ENCODE peak calls at places on chromosomes 7 and 10, in four cellular contexts. J is endothelial cell of umbilical vein, A is right lobe of liver, E is spleen. T is an unnamed sample.

GRCh38 chr7:141133646-141134045 is 59.8 kb downstream of the TMEM178B start:
- DNase-seq in J (no peak), A (no peak), E (no peak), T (no peak)

GRCh38 chr10:44012921-44013320 is 364.2 kb upstream of the ZNF32 start:
- DNase-seq in J (no peak), A (no peak), E (no peak), T (no peak)

GRCh38 chr10:43925793-43926192 is 277.1 kb upstream of the ZNF32 start:
- DNase-seq in J (no peak), A (no peak), E (no peak), T (no peak)

GRCh38 chr10:73894245-73894971 is 16.5 kb upstream of the PLAU start:
- DNase-seq in J (peak), A (no peak), E (no peak), T (peak)

GRCh38 chr7:157004050-157004838 is 6.2 kb downstream of the MNX1 start:
- DNase-seq in J (peak), A (no peak), E (peak), T (peak)

GRCh38 chr7:134355925-134356324 is 39.2 kb upstream of the SLC35B4 start:
- DNase-seq in J (peak), A (peak), E (no peak), T (no peak)

GRCh38 chr10:90148121-90148855 is 446.9 kb downstream of the KIF20B start:
- DNase-seq in J (peak), A (no peak), E (no peak), T (no peak)

GRCh38 chr7:71186535-71186934 is 54.6 kb downstream of the GALNT17 start:
- DNase-seq in J (no peak), A (no peak), E (no peak), T (no peak)

GRCh38 chr10:60913091-60913490 is 30.9 kb downstream of the RHOBTB1 start:
- DNase-seq in J (no peak), A (no peak), E (no peak), T (no peak)

GRCh38 chr7:94605031-94605430 is 50.9 kb downstream of the SGCE start:
- DNase-seq in J (no peak), A (no peak), E (no peak), T (no peak)

GRCh38 chr10:98365698-98366530 is 49.1 kb downstream of the PYROXD2 start:
- DNase-seq in J (no peak), A (no peak), E (no peak), T (no peak)

GRCh38 chr10:79063661-79064490 is 4.9 kb upstream of the ZMIZ1 start:
- DNase-seq in J (no peak), A (no peak), E (peak), T (no peak)

GRCh38 chr10:104259456-104259855 is 4.8 kb downstream of the GSTO1 start:
- DNase-seq in J (peak), A (no peak), E (no peak), T (no peak)
- TF ChIP-seq POLR2A in J (no peak), A (no peak), E (no peak), T (peak)

GRCh38 chr10:21372651-21373410 is 152.7 kb downstream of the SKIDA1 start:
- DNase-seq in J (peak), A (no peak), E (no peak), T (peak)
- TF ChIP-seq POLR2A in J (no peak), A (no peak), E (no peak), T (no peak)

GRCh38 chr10:101415884-101416283 is 61.9 kb downstream of the BTRC start:
- DNase-seq in J (no peak), A (no peak), E (no peak), T (no peak)
- TF ChIP-seq POLR2A in J (no peak), A (no peak), E (no peak), T (no peak)

GRCh38 chr10:782751-783648 is 93.5 kb upstream of the DIP2C start:
- DNase-seq in J (no peak), A (peak), E (peak), T (no peak)

GRCh38 chr10:785539-786214 is 96.2 kb upstream of the DIP2C start:
- DNase-seq in J (no peak), A (peak), E (no peak), T (no peak)

GRCh38 chr10:784377-784758 is 94.9 kb upstream of the DIP2C start:
- DNase-seq in J (no peak), A (peak), E (peak), T (no peak)

GRCh38 chr10:786666-787512 is 97.4 kb upstream of the DIP2C start:
- DNase-seq in J (no peak), A (peak), E (no peak), T (no peak)

DNA sequence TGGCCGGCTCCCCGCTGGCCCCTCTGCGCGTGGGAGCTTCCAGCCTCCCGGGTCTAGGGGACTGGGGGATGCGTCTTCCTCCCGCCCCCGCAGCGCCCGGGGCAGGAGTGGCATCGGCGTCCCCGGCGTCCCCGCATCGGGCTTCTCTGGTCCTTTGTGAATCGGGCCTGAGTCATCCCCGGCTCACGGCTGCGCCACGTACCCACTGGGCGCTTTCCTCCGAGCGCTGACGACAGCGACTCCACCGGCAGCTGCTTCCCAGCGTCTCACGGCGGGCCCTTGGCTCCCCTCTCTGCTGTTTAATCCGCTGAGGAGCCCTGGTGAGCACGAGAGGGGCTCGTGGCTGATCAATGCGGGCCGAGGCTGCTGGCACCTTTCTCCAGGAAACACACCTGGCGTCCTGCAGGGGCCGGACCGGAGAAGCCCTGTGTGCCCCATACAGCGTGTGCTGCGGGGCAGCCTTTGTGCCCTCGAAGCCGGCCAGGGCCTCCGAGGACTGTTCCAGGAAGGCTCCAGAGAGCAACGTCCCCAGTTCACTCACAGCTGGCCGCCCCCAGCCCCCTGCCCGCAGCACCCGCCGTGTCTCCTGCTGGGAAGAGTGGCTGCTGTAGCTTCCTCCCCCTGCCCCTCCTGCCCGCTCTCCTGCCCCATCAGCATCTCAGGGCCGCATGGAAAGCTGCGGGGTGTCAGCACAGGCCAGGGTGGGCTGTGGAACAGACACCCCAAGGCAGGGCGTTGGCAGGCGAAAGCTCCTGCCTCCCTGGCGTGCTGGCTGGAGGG is 95.5 kb upstream of the DIP2C start:
- DNase-seq in J (peak), A (peak), E (peak), T (peak)
- TF ChIP-seq POLR2A in J (no peak), A (no peak), E (no peak), T (no peak)

GRCh38 chr7:30180718-30181117 is 45.9 kb downstream of the MTURN start:
- DNase-seq in J (no peak), A (no peak), E (no peak), T (no peak)

GRCh38 chr7:30181211-30181610 is 46.4 kb downstream of the MTURN start:
- DNase-seq in J (no peak), A (no peak), E (no peak), T (no peak)

GRCh38 chr7:30176463-30177090 is 41.8 kb downstream of the MTURN start:
- DNase-seq in J (no peak), A (no peak), E (no peak), T (peak)

GRCh38 chr7:30177186-30177585 is 42.4 kb downstream of the MTURN start:
- DNase-seq in J (no peak), A (no peak), E (no peak), T (no peak)

GRCh38 chr7:30179016-30179436 is 44.2 kb downstream of the MTURN start:
- DNase-seq in J (no peak), A (no peak), E (no peak), T (no peak)
- TF ChIP-seq POLR2A in J (no peak), A (no peak), E (no peak), T (no peak)

GRCh38 chr10:108592926-108593325 is 1330.4 kb downstream of the XPNPEP1 start:
- DNase-seq in J (no peak), A (no peak), E (no peak), T (no peak)

GRCh38 chr10:108586424-108586823 is 1336.9 kb downstream of the XPNPEP1 start:
- DNase-seq in J (no peak), A (no peak), E (no peak), T (no peak)

GRCh38 chr10:108597031-108597430 is 1326.3 kb downstream of the XPNPEP1 start:
- DNase-seq in J (no peak), A (no peak), E (no peak), T (no peak)

GRCh38 chr10:108591417-108591816 is 1331.9 kb downstream of the XPNPEP1 start:
- DNase-seq in J (no peak), A (no peak), E (no peak), T (no peak)
- TF ChIP-seq POLR2A in J (no peak), A (no peak), E (no peak), T (no peak)

DNA sequence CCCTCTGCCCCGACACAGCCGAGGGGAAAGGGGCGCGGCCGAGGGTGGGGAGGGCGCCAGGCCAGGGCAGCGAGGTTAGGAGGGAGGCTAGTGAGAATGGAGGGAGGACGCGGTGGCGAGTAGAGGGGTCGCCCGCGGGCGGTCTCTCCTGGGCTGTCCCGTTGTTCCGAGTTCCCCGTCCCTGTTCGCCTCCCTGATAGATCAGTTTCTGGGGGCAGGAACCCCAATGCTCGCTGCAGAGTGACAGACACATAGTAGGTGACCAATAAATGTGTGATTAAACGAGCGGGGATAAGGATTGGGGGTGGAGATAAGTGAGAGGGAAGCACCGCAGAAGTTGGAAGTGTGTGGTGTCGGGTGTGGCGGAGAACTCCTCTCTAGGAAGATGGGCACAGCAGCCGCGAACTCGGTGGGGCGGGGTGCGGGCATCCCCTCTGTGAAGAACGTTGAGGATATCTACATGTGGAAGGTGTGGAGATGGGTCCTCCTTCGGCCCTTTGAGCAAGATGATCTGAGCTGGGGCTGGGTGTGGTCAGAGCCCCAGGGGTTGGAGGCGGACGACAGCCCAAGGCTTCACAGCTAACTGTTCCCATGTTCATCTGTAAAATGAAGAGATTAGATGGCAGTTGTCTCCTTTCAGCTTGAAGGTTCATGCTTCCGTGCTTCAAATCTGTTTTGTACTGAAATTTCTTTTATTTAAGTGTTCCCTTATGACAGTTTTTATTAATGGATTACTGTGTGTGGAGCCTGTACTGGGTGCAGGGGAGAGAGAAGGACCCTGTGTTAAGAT is 655 bp downstream of the ZNF775 start:
- DNase-seq in J (peak), A (no peak), E (no peak), T (peak)
- TF ChIP-seq POLR2A in J (no peak), A (no peak), E (no peak), T (no peak)

DNA sequence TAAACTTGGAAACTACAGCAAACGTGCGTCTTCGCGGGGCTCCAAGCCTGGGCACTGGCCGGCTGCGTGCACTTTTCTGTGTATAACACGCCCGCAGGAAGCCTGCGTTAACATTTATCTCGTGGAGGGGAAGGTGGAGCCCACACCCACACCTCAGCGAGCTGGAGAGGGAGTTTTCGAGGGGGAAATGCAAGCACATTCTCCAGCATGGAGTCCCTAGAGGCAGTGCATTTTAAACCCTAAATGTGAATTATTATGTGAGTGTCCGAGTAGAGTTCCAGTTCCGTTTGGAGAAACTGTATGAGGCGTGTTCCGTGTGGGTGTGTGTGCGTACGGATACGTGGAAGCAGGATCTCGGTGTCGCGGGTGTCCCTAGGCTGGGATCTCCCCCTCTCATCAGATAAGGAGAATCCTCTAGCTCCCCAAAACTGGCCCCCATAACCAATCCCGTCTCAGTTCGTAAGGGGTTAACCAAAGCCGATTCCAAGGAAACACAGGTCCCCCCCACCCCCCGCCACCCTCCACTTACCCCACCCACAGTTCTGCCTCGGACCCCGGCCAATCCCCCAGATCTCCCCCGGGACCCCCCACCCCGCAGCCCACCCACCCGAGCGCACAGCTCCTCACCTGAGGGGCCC is 403 bp downstream of the CDK6 start:
- DNase-seq in J (no peak), A (peak), E (peak), T (peak)
- TF ChIP-seq POLR2A in J (no peak), A (no peak), E (no peak), T (no peak)

GRCh38 chr7:74502216-74502891 is 48.6 kb downstream of the GTF2IRD1 start:
- DNase-seq in J (no peak), A (peak), E (no peak), T (no peak)
- TF ChIP-seq POLR2A in J (no peak), A (no peak), E (no peak), T (no peak)

DNA sequence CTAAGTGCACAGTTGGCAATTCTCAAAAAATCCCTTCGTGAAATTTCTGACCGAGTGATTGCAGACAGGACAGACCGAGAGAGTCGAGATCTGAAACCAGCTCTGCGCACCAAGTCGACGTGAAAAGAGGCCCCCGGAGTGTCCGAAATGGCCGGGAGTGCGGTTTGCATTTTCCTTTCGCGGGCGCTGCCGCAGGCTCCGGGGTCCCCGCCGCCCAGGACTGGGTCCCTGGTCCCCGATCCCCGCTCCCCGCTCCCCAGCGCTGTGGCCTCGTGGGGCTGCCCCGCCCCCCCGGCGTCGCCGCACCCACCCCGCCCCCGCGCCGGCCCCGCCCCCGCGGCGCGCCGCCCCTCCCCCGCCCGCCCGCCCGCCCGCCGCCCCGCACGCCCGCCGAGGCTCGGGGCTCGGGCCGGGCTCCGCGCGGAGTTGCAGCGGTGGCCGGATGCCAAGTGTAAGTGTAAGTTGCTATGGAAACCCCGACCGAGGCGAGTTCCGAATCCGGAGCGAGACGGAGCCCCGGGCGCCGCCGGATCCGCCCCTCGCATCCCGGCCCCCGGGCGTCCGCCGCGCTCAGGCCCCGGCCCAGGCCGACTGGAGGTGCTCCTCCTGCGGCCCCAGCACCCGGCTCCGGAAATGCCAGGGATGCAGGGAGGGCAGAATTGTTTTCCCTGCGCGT is 4.5 kb downstream of the BMI1 start:
- DNase-seq in J (peak), A (peak), E (peak), T (peak)
- TF ChIP-seq POLR2A in J (no peak), A (peak), E (no peak), T (no peak)